ENCODE peak calls at places on chromosomes 11 and 22, in six cellular contexts. T is neuronal stem cell, I is IMR-90, Z is mesenchymal stem cell, J is trophoblast cell, P is H1. W is an unnamed sample.
A peak's percentile ranks its signal among the peaks of the same experiment; 100 is the strongest.

GRCh38 chr22:42905702-42906183 is 48.7 kb upstream of the ARFGAP3 start:
- DNase-seq in T (no peak), I (no peak), P (no peak), Z (no peak), J (no peak), W (no peak)

GRCh38 chr11:108752297-108752751 is 87.5 kb downstream of the DDX10 start:
- DNase-seq in I (no peak), J (peak; percentile 51), Z (no peak), T (no peak), P (no peak), W (no peak)

GRCh38 chr22:36166518-36167220 is 6.1 kb upstream of the APOL3 start:
- DNase-seq in Z (no peak), I (no peak), J (no peak), T (no peak), P (no peak), W (no peak)

GRCh38 chr11:115905331-115905730 is 401.1 kb upstream of the CADM1 start:
- DNase-seq in I (peak; percentile 67), T (no peak), J (no peak), P (no peak), Z (no peak), W (no peak)

GRCh38 chr11:107704432-107704831 is 7.4 kb downstream of the SLN start:
- DNase-seq in P (no peak), T (no peak), I (peak; percentile 61), J (peak; percentile 87), Z (peak; percentile 71), W (no peak)

GRCh38 chr11:117950320-117950719 is 21.1 kb upstream of the TMPRSS13 start:
- DNase-seq in T (no peak), Z (no peak), P (no peak), I (no peak), J (peak; percentile 73), W (peak; percentile 46)

GRCh38 chr11:34679681-34680080 is 58.8 kb downstream of the EHF start:
- DNase-seq in T (no peak), I (no peak), Z (no peak), P (no peak), J (no peak), W (no peak)

GRCh38 chr22:43540570-43540969 is 128.8 kb downstream of the MPPED1 start:
- DNase-seq in I (no peak), Z (no peak), P (no peak), J (no peak), T (no peak), W (no peak)

GRCh38 chr11:100354736-100355135 is 332.4 kb upstream of the ARHGAP42 start:
- DNase-seq in P (no peak), T (no peak), I (no peak), Z (peak; percentile 5), J (no peak), W (no peak)

GRCh38 chr11:56331861-56332491 is 13.9 kb upstream of the OR8K1 start:
- DNase-seq in J (no peak), P (no peak), I (no peak), Z (no peak), T (no peak), W (no peak)

GRCh38 chr11:19576903-19577302 is 135.7 kb upstream of the NAV2 start:
- DNase-seq in I (no peak), P (no peak), J (peak; percentile 37), T (no peak), Z (no peak), W (no peak)

DNA sequence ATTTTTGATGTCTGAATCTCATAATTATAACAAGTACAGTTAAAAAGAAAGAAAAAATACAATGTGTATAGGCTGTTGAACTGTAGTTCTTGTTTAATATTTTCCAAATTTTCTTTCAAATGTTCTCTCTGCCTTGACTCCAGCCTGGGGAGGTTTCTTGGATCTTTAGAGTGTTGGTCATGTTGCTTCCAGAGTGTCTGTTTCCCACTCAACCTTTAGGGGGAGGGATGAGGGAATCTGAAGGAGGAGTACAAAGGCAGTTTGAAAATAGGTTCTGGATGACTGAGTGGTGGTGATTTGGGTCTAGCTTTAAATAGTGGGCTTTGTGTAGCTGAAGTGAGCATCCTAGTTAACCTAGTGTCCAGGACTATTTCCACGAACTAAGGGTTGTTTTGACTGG is 2.0 kb downstream of the CTNND1 start:
- DNase-seq in J (peak; percentile 48), T (no peak), P (no peak), I (peak; percentile 53), Z (peak; percentile 69), W (peak; percentile 84)
- H3K4me3 ChIP-seq in J (no peak overlapping the region), T (peak overlapping the region; percentile 77), P (peak overlapping the region; percentile 90), I (peak overlapping the region; percentile 99), Z (no peak overlapping the region), W (peak overlapping the region; percentile 73)

GRCh38 chr22:39110631-39111561 is 13.9 kb downstream of the APOBEC3H start:
- DNase-seq in J (peak; percentile 5), I (no peak), Z (no peak), T (no peak), P (no peak), W (no peak)

GRCh38 chr22:39108487-39108886 is 11.4 kb downstream of the APOBEC3H start:
- DNase-seq in Z (no peak), J (no peak), P (no peak), T (no peak), I (no peak), W (no peak)

GRCh38 chr22:39106326-39106725 is 9.3 kb downstream of the APOBEC3H start:
- DNase-seq in P (no peak), T (no peak), J (no peak), I (no peak), Z (no peak), W (no peak)

GRCh38 chr22:39114157-39114511 is 17.1 kb downstream of the APOBEC3H start:
- DNase-seq in T (no peak), P (peak; percentile 49), Z (no peak), J (no peak), I (no peak), W (peak; percentile 89)

DNA sequence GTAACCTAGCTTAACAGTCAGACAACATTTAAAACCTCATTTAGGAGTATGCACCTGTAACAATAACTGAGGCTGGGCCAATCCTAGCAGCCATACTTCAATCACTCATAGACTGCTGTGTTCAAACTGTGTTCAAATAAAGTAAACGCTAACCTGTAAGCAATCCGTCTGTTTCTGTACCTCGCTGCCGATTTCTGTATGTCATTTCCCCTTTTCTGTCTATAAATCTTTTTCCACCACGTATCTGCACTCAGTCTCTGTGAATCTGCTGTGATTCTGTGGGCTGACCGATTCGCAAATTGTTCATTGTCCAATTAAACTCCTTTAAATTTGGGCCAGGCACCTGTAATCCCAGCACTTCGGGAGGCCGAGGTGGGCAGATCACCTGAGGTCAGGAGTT is 12.3 kb downstream of the APOBEC3H start:
- DNase-seq in P (no peak), J (no peak), Z (no peak), T (no peak), I (no peak), W (no peak)
- H2AK5ac ChIP-seq in P (no peak overlapping the region), J (no peak overlapping the region), Z (no peak overlapping the region), T (no peak overlapping the region), I (no peak overlapping the region), W (no peak overlapping the region)

GRCh38 chr22:45238431-45239377 is 2.0 kb downstream of the KIAA0930 start:
- DNase-seq in T (no peak), I (no peak), J (no peak), Z (no peak), P (no peak), W (peak; percentile 16)
- H3K4me3 ChIP-seq in T (no peak overlapping the region), I (no peak overlapping the region), J (no peak overlapping the region), Z (no peak overlapping the region), P (no peak overlapping the region), W (no peak overlapping the region)

GRCh38 chr11:67239795-67240574 is 26.3 kb upstream of the GRK2 start:
- DNase-seq in J (peak; percentile 98), Z (peak; percentile 99), T (peak; percentile 96), I (peak; percentile 99), P (peak; percentile 98), W (peak; percentile 100)
- H2AK5ac ChIP-seq in J (peak overlapping the region; percentile 27), Z (no peak overlapping the region), T (peak overlapping the region; percentile 63), I (peak overlapping the region; percentile 94), P (peak overlapping the region; percentile 41), W (peak overlapping the region; percentile 64)

DNA sequence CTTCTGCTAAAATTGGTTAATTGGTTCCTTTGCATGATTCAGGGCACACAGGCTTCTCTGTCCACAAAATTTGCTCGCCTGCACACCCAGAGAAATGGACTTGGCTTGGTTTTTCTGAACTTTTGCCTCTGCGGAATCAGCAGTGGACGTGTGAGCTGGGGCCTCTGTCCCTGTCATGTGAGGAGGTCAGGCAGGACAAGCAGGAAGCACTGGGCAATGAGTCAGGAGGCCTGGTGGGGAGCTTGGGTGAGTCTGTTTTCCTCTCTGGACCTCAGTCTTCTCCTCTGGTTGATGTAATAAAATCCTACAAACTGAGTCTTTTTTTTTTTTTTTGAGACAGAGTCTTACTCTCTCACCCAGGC is 10.4 kb upstream of the CELSR1 start:
- DNase-seq in P (no peak), J (peak; percentile 55), Z (peak; percentile 94), I (peak; percentile 92), T (no peak), W (no peak)
- H3K4me3 ChIP-seq in P (no peak overlapping the region), J (no peak overlapping the region), Z (no peak overlapping the region), I (no peak overlapping the region), T (no peak overlapping the region), W (no peak overlapping the region)

GRCh38 chr22:23536821-23537345 is 43.2 kb downstream of the IGLL1 start:
- DNase-seq in T (no peak), P (no peak), Z (no peak), I (no peak), J (no peak), W (peak; percentile 57)

GRCh38 chr22:23533328-23533762 is 46.7 kb downstream of the IGLL1 start:
- DNase-seq in Z (peak; percentile 57), P (peak; percentile 53), T (peak; percentile 70), I (peak; percentile 10), J (peak; percentile 27), W (peak; percentile 94)

GRCh38 chr22:23533771-23534191 is 46.3 kb downstream of the IGLL1 start:
- DNase-seq in J (no peak), I (no peak), Z (no peak), P (no peak), T (no peak), W (peak; percentile 94)

GRCh38 chr22:23534201-23534850 is 45.8 kb downstream of the IGLL1 start:
- DNase-seq in J (no peak), Z (no peak), P (no peak), T (no peak), I (no peak), W (peak; percentile 65)

GRCh38 chr22:23534851-23535717 is 45.0 kb downstream of the IGLL1 start:
- DNase-seq in J (no peak), P (no peak), I (no peak), T (no peak), Z (no peak), W (no peak)
- H2AK5ac ChIP-seq in J (peak overlapping the region; percentile 19), P (peak overlapping the region; percentile 94), I (no peak overlapping the region), T (peak overlapping the region; percentile 100), Z (no peak overlapping the region), W (peak overlapping the region; percentile 100)

GRCh38 chr11:67674442-67674871 is at the start of gene ALDH3B2:
- DNase-seq in T (no peak), I (no peak), J (peak; percentile 90), Z (no peak), P (no peak), W (peak; percentile 72)
- H3K4me3 ChIP-seq in T (no peak within 1 kb of the TSS), I (no peak within 1 kb of the TSS), J (no peak within 1 kb of the TSS), Z (no peak within 1 kb of the TSS), P (no peak within 1 kb of the TSS), W (no peak within 1 kb of the TSS)

DNA sequence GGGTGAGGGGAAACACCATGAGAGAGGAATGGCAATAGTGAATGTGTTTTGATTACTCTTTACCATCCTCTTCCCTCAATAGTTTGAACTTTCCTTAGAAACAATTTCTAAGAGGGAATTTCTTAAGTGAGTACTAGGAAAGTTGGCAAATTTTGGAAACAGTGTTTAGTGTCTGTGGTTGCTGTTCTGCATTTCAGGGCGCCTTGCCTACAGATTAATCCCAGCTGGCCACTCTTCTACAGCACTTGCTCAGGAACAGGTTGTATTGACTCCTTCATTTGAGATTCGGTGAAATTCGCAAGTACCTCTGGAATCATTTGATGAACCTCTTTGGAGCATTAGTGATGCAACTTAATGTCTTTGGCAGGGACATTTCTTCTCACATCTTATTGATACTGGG is 28.3 kb downstream of the JAM3 start:
- DNase-seq in I (no peak), Z (no peak), J (no peak), P (no peak), T (no peak), W (no peak)
- H2AK5ac ChIP-seq in I (no peak overlapping the region), Z (no peak overlapping the region), J (no peak overlapping the region), P (no peak overlapping the region), T (no peak overlapping the region), W (no peak overlapping the region)